ENCODE peak calls at places on chromosomes 3 and 15, in six cellular contexts. One of them, this sample, is unnamed.

GRCh38 chr3:194871143-194871863 is 185.6 kb downstream of the FAM43A start:
- DNase-seq in WERI-Rb-1: peak
- DNase-seq in astrocyte of the spinal cord: peak
- DNase-seq in upper lobe of right lung: peak
- DNase-seq in gastrocnemius medialis: peak
- DNase-seq in Karpas-422: peak
- DNase-seq in this sample: peak

GRCh38 chr3:194675081-194675640 is 3.2 kb upstream of the LSG1 start:
- DNase-seq in Karpas-422: no peak
- DNase-seq in upper lobe of right lung: no peak
- DNase-seq in astrocyte of the spinal cord: no peak
- DNase-seq in gastrocnemius medialis: no peak
- DNase-seq in WERI-Rb-1: no peak
- DNase-seq in this sample: no peak

GRCh38 chr15:58038426-58039106 is 26.9 kb downstream of the ALDH1A2 start:
- DNase-seq in gastrocnemius medialis: no peak
- DNase-seq in Karpas-422: no peak
- DNase-seq in astrocyte of the spinal cord: peak
- DNase-seq in upper lobe of right lung: no peak
- DNase-seq in WERI-Rb-1: no peak
- DNase-seq in this sample: no peak

GRCh38 chr3:8775602-8776001 is 6.2 kb upstream of the OXTR start:
- DNase-seq in Karpas-422: no peak
- DNase-seq in gastrocnemius medialis: no peak
- DNase-seq in WERI-Rb-1: no peak
- DNase-seq in astrocyte of the spinal cord: no peak
- DNase-seq in upper lobe of right lung: no peak
- DNase-seq in this sample: no peak

GRCh38 chr3:112464264-112464663 is 35.0 kb downstream of the BTLA start:
- DNase-seq in Karpas-422: no peak
- DNase-seq in upper lobe of right lung: no peak
- DNase-seq in gastrocnemius medialis: no peak
- DNase-seq in astrocyte of the spinal cord: no peak
- DNase-seq in WERI-Rb-1: no peak
- DNase-seq in this sample: no peak

GRCh38 chr3:157542711-157543485 is 39.7 kb upstream of the VEPH1 start:
- DNase-seq in astrocyte of the spinal cord: peak
- DNase-seq in gastrocnemius medialis: peak
- DNase-seq in upper lobe of right lung: peak
- DNase-seq in Karpas-422: no peak
- DNase-seq in WERI-Rb-1: peak
- DNase-seq in this sample: peak

GRCh38 chr3:197154-197855 is 742 bp downstream of the CHL1 start:
- DNase-seq in upper lobe of right lung: peak
- DNase-seq in astrocyte of the spinal cord: no peak
- DNase-seq in Karpas-422: no peak
- DNase-seq in gastrocnemius medialis: no peak
- DNase-seq in WERI-Rb-1: peak
- DNase-seq in this sample: peak

GRCh38 chr15:32657198-32657886 is 15.8 kb downstream of the SCG5 start:
- DNase-seq in Karpas-422: no peak
- DNase-seq in WERI-Rb-1: no peak
- DNase-seq in upper lobe of right lung: no peak
- DNase-seq in astrocyte of the spinal cord: peak
- DNase-seq in gastrocnemius medialis: no peak
- DNase-seq in this sample: no peak

GRCh38 chr3:151171145-151171544 is 31.9 kb downstream of the GPR171 start:
- DNase-seq in astrocyte of the spinal cord: peak
- DNase-seq in upper lobe of right lung: no peak
- DNase-seq in WERI-Rb-1: no peak
- DNase-seq in Karpas-422: no peak
- DNase-seq in gastrocnemius medialis: peak
- DNase-seq in this sample: no peak

GRCh38 chr3:169328471-169328870 is 335.0 kb downstream of the MECOM start:
- DNase-seq in astrocyte of the spinal cord: no peak
- DNase-seq in Karpas-422: no peak
- DNase-seq in upper lobe of right lung: no peak
- DNase-seq in gastrocnemius medialis: no peak
- DNase-seq in WERI-Rb-1: no peak
- DNase-seq in this sample: no peak

GRCh38 chr3:100838157-100838556 is 128.9 kb downstream of the TFG start:
- DNase-seq in WERI-Rb-1: no peak
- DNase-seq in upper lobe of right lung: no peak
- DNase-seq in astrocyte of the spinal cord: no peak
- DNase-seq in gastrocnemius medialis: no peak
- DNase-seq in Karpas-422: no peak
- DNase-seq in this sample: no peak

GRCh38 chr3:43102773-43103480 is 3.0 kb downstream of the POMGNT2 start:
- DNase-seq in Karpas-422: peak
- DNase-seq in upper lobe of right lung: no peak
- DNase-seq in WERI-Rb-1: no peak
- DNase-seq in gastrocnemius medialis: no peak
- DNase-seq in astrocyte of the spinal cord: no peak
- DNase-seq in this sample: no peak

GRCh38 chr3:43105597-43106292 is at the start of gene POMGNT2:
- DNase-seq in WERI-Rb-1: peak
- DNase-seq in astrocyte of the spinal cord: peak
- DNase-seq in upper lobe of right lung: peak
- DNase-seq in Karpas-422: peak
- DNase-seq in gastrocnemius medialis: peak
- DNase-seq in this sample: peak

GRCh38 chr3:43105224-43105596 is 669 bp downstream of the POMGNT2 start:
- DNase-seq in astrocyte of the spinal cord: no peak
- DNase-seq in WERI-Rb-1: no peak
- DNase-seq in Karpas-422: no peak
- DNase-seq in gastrocnemius medialis: no peak
- DNase-seq in upper lobe of right lung: peak
- DNase-seq in this sample: no peak

GRCh38 chr3:43104786-43105185 is 1.1 kb downstream of the POMGNT2 start:
- DNase-seq in gastrocnemius medialis: no peak
- DNase-seq in upper lobe of right lung: no peak
- DNase-seq in Karpas-422: peak
- DNase-seq in astrocyte of the spinal cord: no peak
- DNase-seq in WERI-Rb-1: no peak
- DNase-seq in this sample: no peak

DNA sequence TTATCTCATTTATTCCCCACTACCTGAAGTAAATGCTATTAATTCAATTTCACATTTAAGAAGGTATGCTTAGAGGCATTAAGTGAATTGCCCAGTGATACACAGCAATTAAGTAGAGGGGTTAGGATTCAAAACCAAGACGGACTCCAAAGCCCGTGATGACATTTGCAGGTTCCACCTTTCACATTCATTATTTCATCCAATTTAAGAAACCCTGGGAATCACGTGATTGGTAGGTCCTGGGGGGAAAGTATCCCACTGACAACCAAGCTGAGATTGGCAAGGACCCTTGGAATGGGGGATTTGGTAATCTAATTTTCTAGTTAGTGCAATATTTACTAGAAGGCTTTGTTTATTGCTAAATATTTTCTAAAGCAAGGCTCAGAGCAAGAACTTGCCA is 1.8 kb downstream of the POMGNT2 start:
- DNase-seq in gastrocnemius medialis: no peak
- DNase-seq in astrocyte of the spinal cord: no peak
- DNase-seq in WERI-Rb-1: no peak
- DNase-seq in Karpas-422: peak
- DNase-seq in upper lobe of right lung: no peak
- DNase-seq in this sample: no peak
- H3K4me3 ChIP-seq in gastrocnemius medialis: no peak
- H3K4me3 ChIP-seq in astrocyte of the spinal cord: no peak
- H3K4me3 ChIP-seq in WERI-Rb-1: no peak
- H3K4me3 ChIP-seq in Karpas-422: peak
- H3K4me3 ChIP-seq in upper lobe of right lung: no peak
- H3K4me3 ChIP-seq in this sample: no peak

DNA sequence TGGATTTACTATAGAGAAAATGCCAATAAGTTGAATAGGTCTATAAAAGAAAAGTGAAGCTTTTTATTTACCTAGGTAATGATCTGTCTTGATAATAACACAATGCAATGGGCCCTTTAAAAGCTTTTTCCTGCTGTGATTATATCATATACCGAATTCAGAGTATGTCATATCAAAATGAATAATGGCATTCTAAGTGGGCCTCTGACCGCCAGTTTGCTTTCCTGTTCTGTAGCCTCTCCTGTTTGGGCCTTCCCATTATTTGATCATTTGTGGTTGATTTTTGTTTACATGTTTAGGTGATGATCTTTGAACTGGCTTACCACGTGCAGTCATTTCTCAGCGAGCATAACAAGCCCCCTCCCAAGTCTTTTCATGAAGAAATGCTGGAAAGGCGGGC is 14.9 kb downstream of the EIF2AK4 start:
- DNase-seq in upper lobe of right lung: no peak
- DNase-seq in Karpas-422: no peak
- DNase-seq in gastrocnemius medialis: no peak
- DNase-seq in astrocyte of the spinal cord: no peak
- DNase-seq in WERI-Rb-1: no peak
- DNase-seq in this sample: no peak
- H3K4me3 ChIP-seq in upper lobe of right lung: no peak
- H3K4me3 ChIP-seq in Karpas-422: no peak
- H3K4me3 ChIP-seq in gastrocnemius medialis: no peak
- H3K4me3 ChIP-seq in astrocyte of the spinal cord: no peak
- H3K4me3 ChIP-seq in WERI-Rb-1: no peak
- H3K4me3 ChIP-seq in this sample: no peak

GRCh38 chr3:159761826-159762225 is 226.8 kb upstream of the IL12A start:
- DNase-seq in astrocyte of the spinal cord: no peak
- DNase-seq in WERI-Rb-1: no peak
- DNase-seq in Karpas-422: no peak
- DNase-seq in upper lobe of right lung: no peak
- DNase-seq in gastrocnemius medialis: no peak
- DNase-seq in this sample: no peak
- H3K4me3 ChIP-seq in astrocyte of the spinal cord: no peak
- H3K4me3 ChIP-seq in WERI-Rb-1: no peak
- H3K4me3 ChIP-seq in Karpas-422: no peak
- H3K4me3 ChIP-seq in upper lobe of right lung: no peak
- H3K4me3 ChIP-seq in gastrocnemius medialis: no peak
- H3K4me3 ChIP-seq in this sample: no peak

GRCh38 chr15:52018693-52019393 is at the start of gene MAPK6:
- DNase-seq in Karpas-422: peak
- DNase-seq in gastrocnemius medialis: peak
- DNase-seq in upper lobe of right lung: peak
- DNase-seq in WERI-Rb-1: peak
- DNase-seq in astrocyte of the spinal cord: peak
- DNase-seq in this sample: peak

GRCh38 chr15:52020253-52021085 is 1.4 kb downstream of the MAPK6 start:
- DNase-seq in gastrocnemius medialis: no peak
- DNase-seq in Karpas-422: peak
- DNase-seq in upper lobe of right lung: no peak
- DNase-seq in WERI-Rb-1: no peak
- DNase-seq in astrocyte of the spinal cord: no peak
- DNase-seq in this sample: no peak

GRCh38 chr15:52021128-52021671 is 2.2 kb downstream of the MAPK6 start:
- DNase-seq in WERI-Rb-1: no peak
- DNase-seq in Karpas-422: peak
- DNase-seq in astrocyte of the spinal cord: peak
- DNase-seq in gastrocnemius medialis: peak
- DNase-seq in upper lobe of right lung: no peak
- DNase-seq in this sample: no peak

GRCh38 chr15:52019394-52020252 is 604 bp downstream of the MAPK6 start:
- DNase-seq in gastrocnemius medialis: peak
- DNase-seq in astrocyte of the spinal cord: peak
- DNase-seq in Karpas-422: peak
- DNase-seq in WERI-Rb-1: peak
- DNase-seq in upper lobe of right lung: peak
- DNase-seq in this sample: peak

DNA sequence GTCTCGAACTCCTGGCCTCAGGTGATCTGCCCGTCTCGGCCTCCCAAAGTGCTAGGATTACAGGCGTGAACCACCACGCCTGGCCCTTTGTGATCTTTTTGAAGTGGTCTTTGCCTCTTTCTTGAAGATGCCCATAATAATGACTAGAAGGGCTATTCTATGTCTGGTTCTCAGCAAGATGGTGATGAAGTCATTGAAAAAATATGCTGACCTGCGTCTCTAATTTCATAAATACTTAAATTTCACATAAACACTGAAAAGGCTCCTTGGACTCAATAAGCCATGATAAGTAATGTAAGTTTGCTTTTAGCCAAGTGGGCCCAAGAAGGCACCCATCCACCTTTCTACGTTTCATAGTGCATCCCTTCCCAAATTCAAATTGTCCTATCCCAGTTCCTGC is 775 bp upstream of the MAPK6 start:
- DNase-seq in Karpas-422: no peak
- DNase-seq in astrocyte of the spinal cord: peak
- DNase-seq in gastrocnemius medialis: no peak
- DNase-seq in WERI-Rb-1: no peak
- DNase-seq in upper lobe of right lung: no peak
- DNase-seq in this sample: no peak
- H3K4me3 ChIP-seq in Karpas-422: peak
- H3K4me3 ChIP-seq in astrocyte of the spinal cord: no peak
- H3K4me3 ChIP-seq in gastrocnemius medialis: no peak
- H3K4me3 ChIP-seq in WERI-Rb-1: no peak
- H3K4me3 ChIP-seq in upper lobe of right lung: peak
- H3K4me3 ChIP-seq in this sample: peak

GRCh38 chr3:177361042-177361938 is 164.0 kb upstream of the TBL1XR1 start:
- DNase-seq in Karpas-422: no peak
- DNase-seq in WERI-Rb-1: no peak
- DNase-seq in upper lobe of right lung: peak
- DNase-seq in astrocyte of the spinal cord: no peak
- DNase-seq in gastrocnemius medialis: no peak
- DNase-seq in this sample: no peak

GRCh38 chr3:177357352-177358084 is 160.2 kb upstream of the TBL1XR1 start:
- DNase-seq in upper lobe of right lung: no peak
- DNase-seq in WERI-Rb-1: no peak
- DNase-seq in Karpas-422: peak
- DNase-seq in gastrocnemius medialis: no peak
- DNase-seq in astrocyte of the spinal cord: peak
- DNase-seq in this sample: no peak

GRCh38 chr3:177358085-177358967 is 161.0 kb upstream of the TBL1XR1 start:
- DNase-seq in gastrocnemius medialis: peak
- DNase-seq in astrocyte of the spinal cord: peak
- DNase-seq in Karpas-422: no peak
- DNase-seq in upper lobe of right lung: peak
- DNase-seq in WERI-Rb-1: peak
- DNase-seq in this sample: peak

GRCh38 chr3:177359601-177360357 is 162.5 kb upstream of the TBL1XR1 start:
- DNase-seq in gastrocnemius medialis: peak
- DNase-seq in upper lobe of right lung: peak
- DNase-seq in WERI-Rb-1: peak
- DNase-seq in astrocyte of the spinal cord: peak
- DNase-seq in Karpas-422: peak
- DNase-seq in this sample: peak

DNA sequence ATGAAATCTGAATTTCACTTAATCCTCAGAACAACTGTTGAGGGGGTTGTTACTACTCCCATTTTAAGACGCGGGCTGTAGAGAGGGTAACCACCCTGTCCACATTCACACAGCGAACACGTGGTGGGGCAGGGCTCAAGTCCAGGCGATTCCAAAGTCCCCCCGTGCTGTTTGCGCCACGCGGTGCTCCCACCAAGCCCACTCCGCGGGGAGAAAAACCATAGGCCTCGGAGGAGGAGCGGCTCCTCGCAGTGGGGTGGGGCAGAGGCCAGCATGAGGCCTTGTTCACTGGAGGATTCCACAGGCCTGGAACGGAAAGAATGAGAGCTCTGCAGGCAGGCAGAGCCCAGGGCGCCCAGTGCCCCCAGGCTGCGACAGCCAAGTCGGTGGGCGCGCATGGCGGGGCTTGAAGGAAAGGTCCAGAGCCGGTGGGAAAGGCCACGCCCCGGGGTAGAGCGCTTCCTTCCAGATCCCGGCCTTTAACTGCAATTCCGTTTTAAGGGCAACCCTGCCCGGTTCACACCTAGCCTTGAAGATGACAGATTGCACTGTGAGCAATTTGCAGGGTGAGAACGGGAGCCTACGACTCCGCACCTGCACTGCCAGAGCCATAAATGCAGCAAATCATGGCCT is 161.8 kb upstream of the TBL1XR1 start:
- DNase-seq in Karpas-422: peak
- DNase-seq in gastrocnemius medialis: no peak
- DNase-seq in upper lobe of right lung: peak
- DNase-seq in astrocyte of the spinal cord: peak
- DNase-seq in WERI-Rb-1: peak
- DNase-seq in this sample: peak
- H3K4me3 ChIP-seq in Karpas-422: peak
- H3K4me3 ChIP-seq in gastrocnemius medialis: peak
- H3K4me3 ChIP-seq in upper lobe of right lung: peak
- H3K4me3 ChIP-seq in astrocyte of the spinal cord: no peak
- H3K4me3 ChIP-seq in WERI-Rb-1: peak
- H3K4me3 ChIP-seq in this sample: peak

This sample was measured in psoas muscle.